ENCODE peak calls at places on chromosomes 7 and 10, in four cellular contexts. One of them, this sample, is unnamed.

GRCh38 chr7:104971290-104972071 is 42.5 kb upstream of the KMT2E start:
- DNase-seq in cardiac fibroblast: peak; percentile 78
- DNase-seq in HFFc6: peak; percentile 59
- DNase-seq in NCI-H1092 treated with DMSO at 0.1 percent for 48 hours: peak; percentile 58
- DNase-seq in this sample: no peak

GRCh38 chr7:98305951-98306535 is 24.6 kb downstream of the BRI3 start:
- DNase-seq in cardiac fibroblast: no peak
- DNase-seq in NCI-H1092 treated with DMSO at 0.1 percent for 48 hours: no peak
- DNase-seq in HFFc6: no peak
- DNase-seq in this sample: no peak

GRCh38 chr10:116109881-116110280 is 163.1 kb downstream of the GFRA1 start:
- DNase-seq in HFFc6: no peak
- DNase-seq in NCI-H1092 treated with DMSO at 0.1 percent for 48 hours: no peak
- DNase-seq in cardiac fibroblast: no peak
- DNase-seq in this sample: no peak

GRCh38 chr10:6035101-6035834 is 26.9 kb downstream of the IL2RA start:
- DNase-seq in NCI-H1092 treated with DMSO at 0.1 percent for 48 hours: no peak
- DNase-seq in HFFc6: no peak
- DNase-seq in cardiac fibroblast: no peak
- DNase-seq in this sample: no peak

GRCh38 chr10:127797339-127797738 is 60.4 kb downstream of the FOXI2 start:
- DNase-seq in cardiac fibroblast: no peak
- DNase-seq in HFFc6: no peak
- DNase-seq in NCI-H1092 treated with DMSO at 0.1 percent for 48 hours: no peak
- DNase-seq in this sample: no peak

GRCh38 chr7:68441610-68442009 is 1156.7 kb upstream of the AUTS2 start:
- DNase-seq in cardiac fibroblast: no peak
- DNase-seq in NCI-H1092 treated with DMSO at 0.1 percent for 48 hours: peak; percentile 32
- DNase-seq in HFFc6: no peak
- DNase-seq in this sample: no peak

GRCh38 chr10:13608246-13608853 is 21.6 kb downstream of the PRPF18 start:
- DNase-seq in HFFc6: no peak
- DNase-seq in cardiac fibroblast: no peak
- DNase-seq in NCI-H1092 treated with DMSO at 0.1 percent for 48 hours: no peak
- DNase-seq in this sample: no peak

GRCh38 chr7:69047166-69047760 is 551.0 kb upstream of the AUTS2 start:
- DNase-seq in cardiac fibroblast: no peak
- DNase-seq in HFFc6: no peak
- DNase-seq in NCI-H1092 treated with DMSO at 0.1 percent for 48 hours: no peak
- DNase-seq in this sample: no peak

GRCh38 chr7:155450828-155451521 is 7.0 kb upstream of the EN2 start:
- DNase-seq in NCI-H1092 treated with DMSO at 0.1 percent for 48 hours: no peak
- DNase-seq in cardiac fibroblast: no peak
- DNase-seq in HFFc6: no peak
- DNase-seq in this sample: no peak

GRCh38 chr10:78442836-78443550 is 409.3 kb downstream of the RPS24 start:
- DNase-seq in NCI-H1092 treated with DMSO at 0.1 percent for 48 hours: no peak
- DNase-seq in HFFc6: no peak
- DNase-seq in cardiac fibroblast: no peak
- DNase-seq in this sample: no peak

GRCh38 chr7:128112781-128113221 is 81.6 kb upstream of the LRRC4 start:
- DNase-seq in HFFc6: no peak
- DNase-seq in NCI-H1092 treated with DMSO at 0.1 percent for 48 hours: no peak
- DNase-seq in cardiac fibroblast: no peak
- DNase-seq in this sample: no peak

GRCh38 chr10:132961-133898 is 2.0 kb upstream of the ZMYND11 start:
- DNase-seq in HFFc6: peak; percentile 90
- DNase-seq in NCI-H1092 treated with DMSO at 0.1 percent for 48 hours: no peak
- DNase-seq in cardiac fibroblast: peak; percentile 85
- DNase-seq in this sample: no peak

GRCh38 chr7:117871401-117871777 is 1.9 kb downstream of the CTTNBP2 start:
- DNase-seq in HFFc6: no peak
- DNase-seq in cardiac fibroblast: no peak
- DNase-seq in NCI-H1092 treated with DMSO at 0.1 percent for 48 hours: no peak
- DNase-seq in this sample: no peak